ENCODE peak calls at places on chromosomes 5 and 9, in five cellular contexts. K is stimulated activated CD8-positive, alpha-beta memory T cell treated with anti-CD3 and anti-CD28 coated beads, Interleukin-12 subunit alpha, Interleukin-12 subunit beta, amount 100 ng/mL, for 1 hour; T is hippocampal formation; E is activated B cell treated with CpG ODN at 0.5 μM for 24 hours; P is NCI-H1694. D is an unnamed sample.

GRCh38 chr5:65951330-65951729 is 25.0 kb downstream of the ERBIN start:
- DNase-seq in K (no peak), T (no peak), P (no peak), E (no peak), D (no peak)

GRCh38 chr9:1880038-1880565 is 135.0 kb upstream of the SMARCA2 start:
- DNase-seq in T (no peak), E (no peak), K (no peak), P (no peak), D (no peak)

GRCh38 chr5:143600396-143601075 is 197.1 kb upstream of the NR3C1 start:
- DNase-seq in K (no peak), E (no peak), T (no peak), P (no peak), D (no peak)

GRCh38 chr9:105259274-105259673 is 14.8 kb downstream of the SLC44A1 start:
- DNase-seq in E (no peak), T (no peak), K (no peak), P (no peak), D (no peak)

GRCh38 chr5:153632748-153633290 is 142.3 kb downstream of the GRIA1 start:
- DNase-seq in E (no peak), T (no peak), P (no peak), K (no peak), D (no peak)

GRCh38 chr5:3911111-3911510 is 315.5 kb downstream of the IRX1 start:
- DNase-seq in P (no peak), T (no peak), K (no peak), E (no peak), D (no peak)

GRCh38 chr9:120436937-120437592 is 142.9 kb downstream of the CDK5RAP2 start:
- DNase-seq in P (no peak), E (no peak), T (no peak), K (no peak), D (no peak)

GRCh38 chr9:13264788-13265187 is 14.7 kb downstream of the MPDZ start:
- DNase-seq in T (no peak), P (no peak), E (no peak), K (no peak), D (no peak)

GRCh38 chr5:159628703-159629102 is 287.6 kb upstream of the ADRA1B start:
- DNase-seq in K (no peak), T (no peak), E (no peak), P (no peak), D (no peak)

GRCh38 chr5:139246394-139246793 is 47.1 kb upstream of the MATR3 start:
- DNase-seq in K (no peak), E (no peak), P (no peak), T (no peak), D (no peak)

GRCh38 chr9:131520448-131520847 is 10.6 kb downstream of the UCK1 start:
- DNase-seq in T (no peak), K (no peak), E (no peak), P (no peak), D (no peak)

GRCh38 chr5:6488021-6488420 is 39.4 kb downstream of the UBE2QL1 start:
- DNase-seq in T (peak; percentile 20), E (no peak), P (no peak), K (no peak), D (no peak)

GRCh38 chr9:129108805-129109370 is 1.7 kb downstream of the CRAT start:
- DNase-seq in T (no peak), E (no peak), P (no peak), K (no peak), D (no peak)

GRCh38 chr9:99035313-99035712 is 69.6 kb upstream of the TGFBR1 start:
- DNase-seq in P (no peak), T (no peak), K (no peak), E (no peak), D (no peak)

GRCh38 chr9:135840539-135840938 is 66.8 kb downstream of the CAMSAP1 start:
- DNase-seq in K (no peak), P (no peak), E (no peak), T (no peak), D (no peak)

GRCh38 chr9:108816037-108816436 is 39.7 kb downstream of the ACTL7B start:
- DNase-seq in E (no peak), T (no peak), K (no peak), P (no peak), D (no peak)

GRCh38 chr5:168291281-168291960 is at the start of gene WWC1:
- DNase-seq in T (peak; percentile 32), K (no peak), P (no peak), E (peak; percentile 62), D (no peak)

GRCh38 chr5:95773325-95774059 is 42.4 kb downstream of the RHOBTB3 start:
- DNase-seq in P (no peak), E (no peak), T (no peak), K (no peak), D (no peak)

GRCh38 chr5:139670369-139671095 is 22.4 kb downstream of the CXXC5 start:
- DNase-seq in P (no peak), T (no peak), K (no peak), E (peak; percentile 65), D (no peak)

GRCh38 chr5:174827521-174827920 is 103.1 kb downstream of the MSX2 start:
- DNase-seq in P (no peak), T (no peak), K (no peak), E (no peak), D (no peak)